ENCODE peak calls at places on chromosomes 5 and 9, in eight cellular contexts. One of them, this sample, is unnamed.

GRCh38 chr5:83831834-83832233 is 111.2 kb upstream of the HAPLN1 start:
- DNase-seq in Caco-2: no peak
- DNase-seq in AG04449: no peak
- DNase-seq in CD4-positive, alpha-beta T cell: no peak
- DNase-seq in Peyer's patch: no peak
- DNase-seq in left ventricle myocardium inferior: no peak
- DNase-seq in glutamatergic neuron: no peak
- DNase-seq in bronchial epithelial cell: no peak
- DNase-seq in this sample: no peak

GRCh38 chr9:33436445-33436844 is 10.9 kb downstream of the AQP3 start:
- DNase-seq in glutamatergic neuron: no peak
- DNase-seq in AG04449: no peak
- DNase-seq in Caco-2: peak; percentile 49
- DNase-seq in bronchial epithelial cell: no peak
- DNase-seq in left ventricle myocardium inferior: no peak
- DNase-seq in CD4-positive, alpha-beta T cell: no peak
- DNase-seq in Peyer's patch: no peak
- DNase-seq in this sample: no peak

GRCh38 chr5:133049726-133050048 is 2.1 kb upstream of the HSPA4 start:
- DNase-seq in left ventricle myocardium inferior: no peak
- DNase-seq in glutamatergic neuron: no peak
- DNase-seq in Peyer's patch: no peak
- DNase-seq in Caco-2: peak; percentile 57
- DNase-seq in bronchial epithelial cell: peak; percentile 42
- DNase-seq in CD4-positive, alpha-beta T cell: no peak
- DNase-seq in AG04449: no peak
- DNase-seq in this sample: no peak

GRCh38 chr9:128056086-128056485 is 11.0 kb downstream of the NAIF1 start:
- DNase-seq in Peyer's patch: no peak
- DNase-seq in Caco-2: no peak
- DNase-seq in left ventricle myocardium inferior: no peak
- DNase-seq in glutamatergic neuron: no peak
- DNase-seq in CD4-positive, alpha-beta T cell: no peak
- DNase-seq in bronchial epithelial cell: no peak
- DNase-seq in AG04449: no peak
- DNase-seq in this sample: no peak

GRCh38 chr9:4663956-4664355 is 1.9 kb downstream of the PLPP6 start:
- DNase-seq in AG04449: no peak
- DNase-seq in left ventricle myocardium inferior: no peak
- DNase-seq in Peyer's patch: no peak
- DNase-seq in CD4-positive, alpha-beta T cell: no peak
- DNase-seq in bronchial epithelial cell: no peak
- DNase-seq in Caco-2: no peak
- DNase-seq in glutamatergic neuron: no peak
- DNase-seq in this sample: no peak

GRCh38 chr9:113641100-113641885 is 177.8 kb downstream of the RGS3 start:
- DNase-seq in AG04449: no peak
- DNase-seq in CD4-positive, alpha-beta T cell: no peak
- DNase-seq in Peyer's patch: no peak
- DNase-seq in glutamatergic neuron: no peak
- DNase-seq in left ventricle myocardium inferior: no peak
- DNase-seq in bronchial epithelial cell: no peak
- DNase-seq in Caco-2: no peak
- DNase-seq in this sample: no peak

GRCh38 chr5:178207183-178207916 is 3.0 kb downstream of the HNRNPAB start:
- DNase-seq in left ventricle myocardium inferior: no peak
- DNase-seq in glutamatergic neuron: no peak
- DNase-seq in AG04449: no peak
- DNase-seq in CD4-positive, alpha-beta T cell: no peak
- DNase-seq in Peyer's patch: no peak
- DNase-seq in Caco-2: no peak
- DNase-seq in bronchial epithelial cell: peak; percentile 74
- DNase-seq in this sample: no peak

GRCh38 chr5:132294728-132295504 is 722 bp downstream of the SLC22A4 start:
- DNase-seq in Caco-2: peak; percentile 51
- DNase-seq in glutamatergic neuron: peak; percentile 40
- DNase-seq in AG04449: no peak
- DNase-seq in Peyer's patch: peak; percentile 23
- DNase-seq in bronchial epithelial cell: peak; percentile 84
- DNase-seq in left ventricle myocardium inferior: peak; percentile 46
- DNase-seq in CD4-positive, alpha-beta T cell: no peak
- DNase-seq in this sample: peak; percentile 96

GRCh38 chr9:110830495-110830894 is 161.9 kb downstream of the MUSK start:
- DNase-seq in Peyer's patch: no peak
- DNase-seq in CD4-positive, alpha-beta T cell: no peak
- DNase-seq in glutamatergic neuron: no peak
- DNase-seq in bronchial epithelial cell: no peak
- DNase-seq in Caco-2: no peak
- DNase-seq in AG04449: no peak
- DNase-seq in left ventricle myocardium inferior: no peak
- DNase-seq in this sample: no peak

GRCh38 chr5:10077721-10078551 is 171.8 kb downstream of the ATPSCKMT start:
- DNase-seq in CD4-positive, alpha-beta T cell: no peak
- DNase-seq in AG04449: peak; percentile 87
- DNase-seq in Caco-2: no peak
- DNase-seq in bronchial epithelial cell: no peak
- DNase-seq in Peyer's patch: no peak
- DNase-seq in left ventricle myocardium inferior: no peak
- DNase-seq in glutamatergic neuron: no peak
- DNase-seq in this sample: no peak

GRCh38 chr9:86659413-86660046 is 287.8 kb downstream of the GAS1 start:
- DNase-seq in Caco-2: no peak
- DNase-seq in left ventricle myocardium inferior: no peak
- DNase-seq in Peyer's patch: no peak
- DNase-seq in AG04449: no peak
- DNase-seq in bronchial epithelial cell: peak; percentile 21
- DNase-seq in glutamatergic neuron: no peak
- DNase-seq in CD4-positive, alpha-beta T cell: no peak
- DNase-seq in this sample: no peak

GRCh38 chr9:6305954-6306563 is 22.1 kb upstream of the TPD52L3 start:
- DNase-seq in AG04449: no peak
- DNase-seq in Caco-2: peak; percentile 10
- DNase-seq in Peyer's patch: no peak
- DNase-seq in CD4-positive, alpha-beta T cell: no peak
- DNase-seq in bronchial epithelial cell: peak; percentile 71
- DNase-seq in left ventricle myocardium inferior: no peak
- DNase-seq in glutamatergic neuron: no peak
- DNase-seq in this sample: no peak

GRCh38 chr5:11143456-11144267 is 382.6 kb upstream of the DAP start:
- DNase-seq in AG04449: no peak
- DNase-seq in Caco-2: no peak
- DNase-seq in Peyer's patch: no peak
- DNase-seq in bronchial epithelial cell: no peak
- DNase-seq in CD4-positive, alpha-beta T cell: no peak
- DNase-seq in glutamatergic neuron: no peak
- DNase-seq in left ventricle myocardium inferior: no peak
- DNase-seq in this sample: no peak

GRCh38 chr9:83405674-83406255 is 132.4 kb downstream of the FRMD3 start:
- DNase-seq in glutamatergic neuron: no peak
- DNase-seq in left ventricle myocardium inferior: no peak
- DNase-seq in Caco-2: no peak
- DNase-seq in Peyer's patch: no peak
- DNase-seq in bronchial epithelial cell: no peak
- DNase-seq in AG04449: no peak
- DNase-seq in CD4-positive, alpha-beta T cell: no peak
- DNase-seq in this sample: no peak

DNA sequence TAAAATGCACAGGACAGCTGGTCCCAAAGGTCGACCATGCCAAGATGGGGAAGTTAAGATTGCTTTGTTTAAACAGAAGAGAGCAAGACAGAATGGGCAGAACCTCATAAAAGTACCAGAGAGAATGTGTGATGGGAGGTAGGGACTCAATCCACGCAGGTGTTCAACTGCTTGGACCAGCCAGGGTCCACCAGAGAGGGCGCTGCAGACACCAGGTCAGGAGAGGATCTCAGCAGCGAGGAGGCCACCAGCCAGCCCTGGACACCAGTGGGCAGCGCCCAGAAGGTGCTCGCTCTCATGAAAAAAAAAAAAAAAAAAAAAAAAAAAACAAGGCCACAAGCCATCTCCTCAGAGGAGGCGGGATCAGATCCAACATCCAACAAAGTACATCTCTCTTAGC is 81.8 kb downstream of the SHC3 start:
- DNase-seq in AG04449: no peak
- DNase-seq in bronchial epithelial cell: no peak
- DNase-seq in glutamatergic neuron: no peak
- DNase-seq in Peyer's patch: no peak
- DNase-seq in CD4-positive, alpha-beta T cell: no peak
- DNase-seq in left ventricle myocardium inferior: no peak
- DNase-seq in Caco-2: no peak
- DNase-seq in this sample: no peak
- TF ChIP-seq CTCF in AG04449: no peak
- TF ChIP-seq CTCF in bronchial epithelial cell: no peak
- TF ChIP-seq CTCF in glutamatergic neuron: no peak
- TF ChIP-seq CTCF in Peyer's patch: no peak
- TF ChIP-seq CTCF in CD4-positive, alpha-beta T cell: no peak
- TF ChIP-seq CTCF in left ventricle myocardium inferior: no peak
- TF ChIP-seq CTCF in Caco-2: no peak
- TF ChIP-seq CTCF in this sample: no peak

GRCh38 chr9:114911167-114911821 is 19.1 kb downstream of the TNFSF8 start:
- DNase-seq in bronchial epithelial cell: peak; percentile 59
- DNase-seq in Caco-2: peak; percentile 67
- DNase-seq in Peyer's patch: no peak
- DNase-seq in AG04449: no peak
- DNase-seq in CD4-positive, alpha-beta T cell: no peak
- DNase-seq in glutamatergic neuron: no peak
- DNase-seq in left ventricle myocardium inferior: no peak
- DNase-seq in this sample: no peak
- TF ChIP-seq CTCF in bronchial epithelial cell: peak; percentile 69
- TF ChIP-seq CTCF in Caco-2: peak; percentile 67
- TF ChIP-seq CTCF in Peyer's patch: peak; percentile 53
- TF ChIP-seq CTCF in AG04449: peak; percentile 53
- TF ChIP-seq CTCF in CD4-positive, alpha-beta T cell: peak; percentile 42
- TF ChIP-seq CTCF in glutamatergic neuron: peak; percentile 61
- TF ChIP-seq CTCF in left ventricle myocardium inferior: peak; percentile 80
- TF ChIP-seq CTCF in this sample: peak; percentile 58

GRCh38 chr9:137960496-137960895 is 82.9 kb downstream of the CACNA1B start:
- DNase-seq in AG04449: no peak
- DNase-seq in bronchial epithelial cell: no peak
- DNase-seq in Peyer's patch: no peak
- DNase-seq in left ventricle myocardium inferior: no peak
- DNase-seq in Caco-2: no peak
- DNase-seq in CD4-positive, alpha-beta T cell: no peak
- DNase-seq in glutamatergic neuron: peak; percentile 50
- DNase-seq in this sample: no peak
- TF ChIP-seq CTCF in AG04449: no peak
- TF ChIP-seq CTCF in bronchial epithelial cell: no peak
- TF ChIP-seq CTCF in Peyer's patch: no peak
- TF ChIP-seq CTCF in left ventricle myocardium inferior: no peak
- TF ChIP-seq CTCF in Caco-2: no peak
- TF ChIP-seq CTCF in CD4-positive, alpha-beta T cell: no peak
- TF ChIP-seq CTCF in glutamatergic neuron: peak; percentile 49
- TF ChIP-seq CTCF in this sample: no peak

DNA sequence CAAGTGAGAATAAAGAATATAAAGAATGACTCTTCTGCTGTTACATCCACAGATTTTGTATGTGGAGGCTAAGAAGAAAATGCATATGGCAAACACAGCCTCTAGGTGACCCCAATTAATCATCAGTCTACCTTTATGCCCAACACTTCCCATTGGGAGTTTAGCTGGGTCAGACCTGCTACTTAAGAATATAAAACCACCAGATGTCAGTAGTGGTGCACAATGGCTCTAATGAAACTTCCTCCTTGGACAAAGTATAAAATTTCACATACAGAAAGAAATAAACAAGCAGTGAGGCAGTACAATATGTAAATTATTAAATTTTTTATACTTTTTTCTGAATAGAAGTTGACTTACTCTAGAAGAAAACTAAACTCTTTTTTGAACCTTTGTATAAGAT is 539.9 kb downstream of the BRINP1 start:
- DNase-seq in Caco-2: no peak
- DNase-seq in left ventricle myocardium inferior: no peak
- DNase-seq in AG04449: no peak
- DNase-seq in CD4-positive, alpha-beta T cell: no peak
- DNase-seq in glutamatergic neuron: no peak
- DNase-seq in Peyer's patch: no peak
- DNase-seq in bronchial epithelial cell: no peak
- DNase-seq in this sample: no peak
- TF ChIP-seq CTCF in Caco-2: no peak
- TF ChIP-seq CTCF in left ventricle myocardium inferior: peak; percentile 70
- TF ChIP-seq CTCF in AG04449: no peak
- TF ChIP-seq CTCF in CD4-positive, alpha-beta T cell: no peak
- TF ChIP-seq CTCF in glutamatergic neuron: no peak
- TF ChIP-seq CTCF in Peyer's patch: no peak
- TF ChIP-seq CTCF in bronchial epithelial cell: no peak
- TF ChIP-seq CTCF in this sample: no peak

GRCh38 chr5:90112293-90112692 is 297.3 kb downstream of the CETN3 start:
- DNase-seq in left ventricle myocardium inferior: no peak
- DNase-seq in glutamatergic neuron: no peak
- DNase-seq in bronchial epithelial cell: no peak
- DNase-seq in Peyer's patch: no peak
- DNase-seq in CD4-positive, alpha-beta T cell: no peak
- DNase-seq in Caco-2: no peak
- DNase-seq in AG04449: no peak
- DNase-seq in this sample: no peak
- TF ChIP-seq CTCF in left ventricle myocardium inferior: no peak
- TF ChIP-seq CTCF in glutamatergic neuron: no peak
- TF ChIP-seq CTCF in bronchial epithelial cell: no peak
- TF ChIP-seq CTCF in Peyer's patch: no peak
- TF ChIP-seq CTCF in CD4-positive, alpha-beta T cell: no peak
- TF ChIP-seq CTCF in Caco-2: no peak
- TF ChIP-seq CTCF in AG04449: no peak
- TF ChIP-seq CTCF in this sample: no peak

GRCh38 chr9:122128432-122129343 is 30.9 kb downstream of the NDUFA8 start:
- DNase-seq in glutamatergic neuron: peak; percentile 22
- DNase-seq in Peyer's patch: no peak
- DNase-seq in Caco-2: no peak
- DNase-seq in left ventricle myocardium inferior: peak; percentile 63
- DNase-seq in AG04449: no peak
- DNase-seq in bronchial epithelial cell: no peak
- DNase-seq in CD4-positive, alpha-beta T cell: no peak
- DNase-seq in this sample: no peak

GRCh38 chr9:122125891-122126331 is 32.8 kb upstream of the TTLL11 start:
- DNase-seq in Caco-2: peak; percentile 17
- DNase-seq in bronchial epithelial cell: peak; percentile 32
- DNase-seq in AG04449: no peak
- DNase-seq in glutamatergic neuron: no peak
- DNase-seq in left ventricle myocardium inferior: no peak
- DNase-seq in CD4-positive, alpha-beta T cell: no peak
- DNase-seq in Peyer's patch: no peak
- DNase-seq in this sample: no peak

GRCh38 chr9:122128007-122128406 is 31.6 kb downstream of the NDUFA8 start:
- DNase-seq in left ventricle myocardium inferior: no peak
- DNase-seq in glutamatergic neuron: no peak
- DNase-seq in Peyer's patch: no peak
- DNase-seq in Caco-2: no peak
- DNase-seq in AG04449: no peak
- DNase-seq in CD4-positive, alpha-beta T cell: no peak
- DNase-seq in bronchial epithelial cell: no peak
- DNase-seq in this sample: no peak

GRCh38 chr9:122126340-122127333 is 32.9 kb downstream of the NDUFA8 start:
- DNase-seq in Peyer's patch: no peak
- DNase-seq in CD4-positive, alpha-beta T cell: no peak
- DNase-seq in left ventricle myocardium inferior: no peak
- DNase-seq in glutamatergic neuron: no peak
- DNase-seq in bronchial epithelial cell: no peak
- DNase-seq in Caco-2: peak; percentile 9
- DNase-seq in AG04449: no peak
- DNase-seq in this sample: no peak

DNA sequence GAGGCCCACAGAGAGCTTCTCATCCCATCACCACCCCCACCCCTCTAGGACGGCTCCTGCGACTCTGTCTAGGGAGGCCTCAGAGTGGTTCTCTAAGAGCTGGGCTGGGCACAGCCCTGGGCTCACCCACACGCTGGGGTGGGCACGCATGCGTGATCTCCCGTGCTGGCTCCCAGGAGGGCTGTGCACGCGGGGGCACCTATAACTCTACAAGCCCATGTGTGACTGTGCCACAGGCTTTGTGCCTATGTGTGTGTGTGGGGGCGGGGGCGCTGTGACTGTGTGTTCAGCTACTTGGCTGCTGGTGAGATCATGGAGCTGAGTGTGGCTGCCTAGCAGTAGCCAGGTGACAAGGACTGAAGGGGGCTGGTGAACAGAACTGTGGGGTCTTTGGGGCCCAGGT is 32.2 kb downstream of the NDUFA8 start:
- DNase-seq in glutamatergic neuron: no peak
- DNase-seq in left ventricle myocardium inferior: no peak
- DNase-seq in bronchial epithelial cell: no peak
- DNase-seq in CD4-positive, alpha-beta T cell: no peak
- DNase-seq in AG04449: no peak
- DNase-seq in Peyer's patch: no peak
- DNase-seq in Caco-2: no peak
- DNase-seq in this sample: no peak
- TF ChIP-seq CTCF in glutamatergic neuron: no peak
- TF ChIP-seq CTCF in left ventricle myocardium inferior: no peak
- TF ChIP-seq CTCF in bronchial epithelial cell: no peak
- TF ChIP-seq CTCF in CD4-positive, alpha-beta T cell: no peak
- TF ChIP-seq CTCF in AG04449: no peak
- TF ChIP-seq CTCF in Peyer's patch: no peak
- TF ChIP-seq CTCF in Caco-2: no peak
- TF ChIP-seq CTCF in this sample: no peak

This sample was measured in CD14-positive monocyte.